ENCODE peak calls at places on chromosomes 2 and 18, in seven cellular contexts. I is ACHN, V is myocyte, W is NCI-H1105 treated with DMSO at 0.1 percent for 48 hours, F is A172, K is ovary, C is lung. A is an unnamed sample.

GRCh38 chr2:237590272-237591020 is at the start of gene RAB17:
- DNase-seq in I (peak; percentile 45), V (no peak), W (peak; percentile 67), F (peak; percentile 49), K (no peak), C (peak; percentile 77), A (peak; percentile 93)

GRCh38 chr2:151576080-151576479 is 158.2 kb downstream of the NEB start:
- DNase-seq in I (no peak), V (no peak), W (peak; percentile 67), F (no peak), K (no peak), C (peak; percentile 70), A (peak; percentile 75)

GRCh38 chr18:11074879-11075278 is 74.5 kb downstream of the PIEZO2 start:
- DNase-seq in I (no peak), V (no peak), W (peak; percentile 98), F (no peak), K (no peak), C (no peak), A (no peak)

GRCh38 chr2:143489135-143489534 is 359.9 kb downstream of the ARHGAP15 start:
- DNase-seq in I (peak; percentile 44), V (no peak), W (no peak), F (peak; percentile 85), K (no peak), C (no peak), A (no peak)

GRCh38 chr2:94986392-94986963 is 39.0 kb upstream of the MAL start:
- DNase-seq in I (peak; percentile 80), V (peak; percentile 79), W (peak; percentile 39), F (peak; percentile 75), K (no peak), C (peak; percentile 60), A (peak; percentile 46)

GRCh38 chr2:68103656-68104055 is 40.9 kb upstream of the C1D start:
- DNase-seq in I (no peak), V (no peak), W (no peak), F (no peak), K (no peak), C (no peak), A (no peak)

GRCh38 chr18:60809937-60810336 is 437.4 kb upstream of the MC4R start:
- DNase-seq in I (no peak), V (no peak), W (peak; percentile 9), F (no peak), K (no peak), C (no peak), A (peak; percentile 75)

GRCh38 chr2:2646312-2647051 is 315.4 kb upstream of the MYT1L start:
- DNase-seq in I (peak; percentile 38), V (no peak), W (no peak), F (peak; percentile 60), K (no peak), C (no peak), A (no peak)

GRCh38 chr2:132816234-132816633 is 146.2 kb upstream of the LYPD1 start:
- DNase-seq in I (no peak), V (no peak), W (no peak), F (peak; percentile 18), K (no peak), C (no peak), A (no peak)

GRCh38 chr2:161952722-161953322 is 121.2 kb downstream of the DPP4 start:
- DNase-seq in I (no peak), V (no peak), W (no peak), F (no peak), K (no peak), C (no peak), A (no peak)

GRCh38 chr2:100000915-100001707 is 141.3 kb downstream of the AFF3 start:
- DNase-seq in I (no peak), V (no peak), W (no peak), F (no peak), K (no peak), C (no peak), A (no peak)